ENCODE peak calls at places on chromosomes 4 and X, in five cellular contexts. Q is CD4-positive, CD25-positive, alpha-beta regulatory T cell; Z is DND-41; U is AG04450; F is lower lobe of right lung. K is an unnamed sample.

GRCh38 chrX:50475208-50475607 is 4.6 kb upstream of the DGKK start:
- DNase-seq in Z (no peak), Q (no peak), F (no peak), U (no peak), K (no peak)

GRCh38 chr4:10245761-10246160 is 129.2 kb upstream of the WDR1 start:
- DNase-seq in F (no peak), Z (no peak), U (no peak), Q (no peak), K (no peak)

GRCh38 chr4:127783971-127784519 is 1.9 kb downstream of the HSPA4L start:
- DNase-seq in Z (no peak), F (no peak), Q (no peak), U (no peak), K (no peak)

GRCh38 chr4:176635372-176636261 is 157.1 kb downstream of the VEGFC start:
- DNase-seq in Q (no peak), F (no peak), Z (no peak), U (no peak), K (no peak)

GRCh38 chr4:154517591-154517990 is 26.0 kb upstream of the DCHS2 start:
- DNase-seq in F (no peak), Z (no peak), U (no peak), Q (no peak), K (no peak)

GRCh38 chr4:148112231-148112982 is 329.8 kb downstream of the NR3C2 start:
- DNase-seq in Z (no peak), Q (no peak), U (no peak), F (no peak), K (no peak)

GRCh38 chr4:101458914-101459313 is 111.6 kb upstream of the PPP3CA start:
- DNase-seq in Z (no peak), F (no peak), U (no peak), Q (no peak), K (no peak)

GRCh38 chrX:329291-329910 is 10.8 kb upstream of the GTPBP6 start:
- DNase-seq in U (no peak), Q (no peak), F (no peak), Z (no peak), K (no peak)

GRCh38 chr4:65311120-65311519 is 359.2 kb downstream of the EPHA5 start:
- DNase-seq in Q (no peak), Z (no peak), U (no peak), F (no peak), K (no peak)

GRCh38 chrX:38641197-38641596 is 79.9 kb downstream of the TSPAN7 start:
- DNase-seq in U (no peak), Q (no peak), Z (no peak), F (no peak), K (no peak)

GRCh38 chrX:44036336-44036735 is 63.1 kb upstream of the NDP start:
- DNase-seq in U (peak; percentile 29), Q (no peak), F (no peak), Z (no peak), K (no peak)

GRCh38 chr4:174578366-174578765 is 56.1 kb upstream of the HPGD start:
- DNase-seq in U (no peak), Q (no peak), F (no peak), Z (no peak), K (no peak)

GRCh38 chrX:23269923-23270322 is 64.7 kb upstream of the PTCHD1 start:
- DNase-seq in Z (no peak), Q (no peak), U (no peak), F (no peak), K (no peak)

GRCh38 chr4:156677136-156677535 is 294.5 kb downstream of the PDGFC start:
- DNase-seq in U (no peak), Z (no peak), F (no peak), Q (no peak), K (no peak)

GRCh38 chr4:159484049-159484448 is 381.2 kb downstream of the RAPGEF2 start:
- DNase-seq in F (no peak), U (no peak), Z (no peak), Q (no peak), K (no peak)

GRCh38 chr4:8182858-8183725 is 16.0 kb upstream of the SH3TC1 start:
- DNase-seq in U (no peak), Z (no peak), F (peak; percentile 84), Q (no peak), K (no peak)

GRCh38 chrX:138917781-138918180 is 206.3 kb upstream of the FGF13 start:
- DNase-seq in Z (no peak), U (no peak), Q (no peak), F (no peak), K (no peak)

GRCh38 chr4:175034986-175035705 is 117.0 kb downstream of the ADAM29 start:
- DNase-seq in Q (no peak), U (no peak), Z (no peak), F (no peak), K (no peak)

GRCh38 chr4:138859249-138859648 is 156.3 kb upstream of the NOCT start:
- DNase-seq in F (no peak), U (no peak), Z (no peak), Q (no peak), K (no peak)

GRCh38 chr4:76987153-76987562 is 37.6 kb downstream of the SEPTIN11 start:
- DNase-seq in F (no peak), Z (no peak), Q (no peak), U (peak; percentile 96), K (no peak)

GRCh38 chr4:89661490-89661889 is 175.5 kb downstream of the SNCA start:
- DNase-seq in U (no peak), Z (no peak), Q (no peak), F (no peak), K (no peak)

GRCh38 chr4:91758487-91758886 is 545.3 kb upstream of the GRID2 start:
- DNase-seq in F (no peak), U (no peak), Q (no peak), Z (no peak), K (no peak)

GRCh38 chr4:83947111-83947510 is 411.2 kb downstream of the GPAT3 start:
- DNase-seq in U (no peak), Q (no peak), F (no peak), Z (no peak), K (no peak)

GRCh38 chrX:69153060-69153730 is 12.1 kb downstream of the PJA1 start:
- DNase-seq in Z (no peak), Q (no peak), F (no peak), U (no peak), K (no peak)

GRCh38 chr4:2363951-2364653 is 54.3 kb downstream of the ZFYVE28 start:
- DNase-seq in F (peak; percentile 43), Q (no peak), Z (no peak), U (no peak), K (no peak)

GRCh38 chr4:2363056-2363719 is 55.3 kb downstream of the ZFYVE28 start:
- DNase-seq in Z (no peak), U (no peak), F (peak; percentile 47), Q (no peak), K (no peak)

GRCh38 chr4:2365913-2366210 is 52.6 kb downstream of the ZFYVE28 start:
- DNase-seq in U (no peak), Q (no peak), Z (no peak), F (peak; percentile 28), K (no peak)

GRCh38 chr4:2365054-2365912 is 53.2 kb downstream of the ZFYVE28 start:
- DNase-seq in F (peak; percentile 40), U (no peak), Z (no peak), Q (no peak), K (no peak)

GRCh38 chr4:2364654-2365053 is 53.8 kb downstream of the ZFYVE28 start:
- DNase-seq in U (no peak), Z (no peak), Q (peak; percentile 57), F (peak; percentile 68), K (no peak)
- H3K4me3 ChIP-seq in U (peak overlapping the region; percentile 64), Z (no peak overlapping the region), Q (peak overlapping the region; percentile 48), F (peak overlapping the region; percentile 62), K (no peak overlapping the region)

DNA sequence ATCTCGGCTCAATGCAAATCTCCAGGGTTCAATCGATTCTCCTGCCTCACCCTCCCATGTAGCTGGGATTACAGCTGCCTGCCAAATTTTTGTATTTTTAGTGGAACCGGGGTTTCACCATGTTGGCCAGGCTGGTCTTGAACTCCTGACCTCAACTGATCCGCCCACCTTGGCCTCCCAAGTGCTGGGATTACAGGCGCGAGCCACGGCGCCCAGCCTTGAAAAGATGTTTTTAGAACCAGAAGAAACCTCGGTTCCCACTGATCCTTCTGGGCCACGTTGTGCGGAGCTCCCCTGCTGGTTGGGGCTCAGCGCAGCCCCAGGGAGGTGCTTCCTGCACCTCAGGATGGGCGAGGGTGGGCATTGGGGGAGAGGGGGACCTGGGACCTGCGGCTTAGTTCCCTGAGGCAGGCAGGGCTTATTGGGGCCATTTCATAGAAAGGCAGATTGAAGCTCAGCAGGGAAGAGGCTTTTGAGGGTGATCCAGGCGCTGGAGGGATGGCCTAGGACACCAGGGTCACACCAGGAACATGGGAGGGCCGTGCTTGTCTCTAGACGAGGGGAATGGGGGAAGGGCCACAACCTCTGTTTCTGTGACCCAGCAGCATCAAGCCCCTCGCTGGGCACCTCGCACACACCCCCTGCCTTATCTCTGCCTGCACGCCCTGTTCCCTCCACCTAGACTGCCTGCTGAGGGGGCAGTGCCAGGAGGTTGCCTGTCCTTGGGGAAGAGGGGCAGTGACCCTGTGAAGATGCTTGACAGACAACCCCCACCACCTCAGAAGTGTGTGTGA is 6.3 kb upstream of the ADD1 start:
- DNase-seq in U (no peak), F (peak; percentile 43), Z (no peak), Q (no peak), K (no peak)
- H3K4me3 ChIP-seq in U (no peak overlapping the region), F (peak overlapping the region; percentile 31), Z (peak overlapping the region; percentile 61), Q (peak overlapping the region; percentile 86), K (no peak overlapping the region)

GRCh38 chr4:15778191-15778741 is at the start of gene CD38:
- DNase-seq in U (no peak), F (peak; percentile 51), Z (peak; percentile 89), Q (no peak), K (peak; percentile 78)

GRCh38 chr4:15778742-15779231 is 659 bp downstream of the CD38 start:
- DNase-seq in Z (peak; percentile 78), U (no peak), F (peak; percentile 80), Q (peak; percentile 28), K (no peak)

GRCh38 chr4:15777697-15778096 is 431 bp upstream of the CD38 start:
- DNase-seq in F (no peak), Z (no peak), U (no peak), Q (no peak), K (no peak)

GRCh38 chr4:15779336-15779735 is 1.2 kb downstream of the CD38 start:
- DNase-seq in Z (no peak), U (no peak), F (peak; percentile 61), Q (no peak), K (no peak)

DNA sequence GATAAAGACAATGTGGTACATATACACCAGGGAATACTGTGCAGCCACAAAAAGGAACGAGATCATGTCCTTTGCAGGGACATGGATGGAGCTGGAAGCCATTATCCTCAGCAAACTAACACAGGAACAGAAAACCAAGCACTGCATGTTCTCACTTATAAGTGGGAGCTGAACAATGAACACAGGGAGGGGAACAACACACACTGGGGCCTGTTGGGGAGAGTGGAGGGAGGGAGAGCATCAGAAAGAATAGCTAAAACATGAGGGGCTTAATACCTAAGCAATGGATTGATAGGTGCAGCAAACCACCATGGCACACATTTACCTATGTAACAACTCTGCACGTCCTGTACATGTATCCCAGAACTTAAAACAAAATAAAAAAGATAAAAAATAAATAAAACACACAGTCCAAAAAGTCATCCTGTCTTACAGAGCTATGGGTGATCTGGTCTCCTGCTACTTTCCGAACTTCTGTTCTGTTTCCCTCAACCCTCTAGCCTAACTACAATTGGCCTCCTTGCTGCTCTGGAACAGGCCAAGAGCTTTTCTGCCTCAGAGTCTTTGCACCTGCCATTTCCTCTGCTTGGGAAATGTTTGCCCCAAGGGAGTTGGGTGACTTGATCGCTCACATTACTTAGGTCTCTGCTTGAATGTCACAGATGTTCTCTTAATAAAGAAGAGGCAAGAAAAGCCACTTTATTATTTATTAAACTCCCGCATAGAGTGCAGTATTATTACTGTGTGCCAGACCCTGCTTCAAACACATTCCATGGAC is 1.1 kb upstream of the CD38 start:
- DNase-seq in F (no peak), Q (no peak), Z (peak; percentile 87), U (no peak), K (no peak)
- H3K4me3 ChIP-seq in F (no peak overlapping the region), Q (no peak overlapping the region), Z (peak overlapping the region; percentile 82), U (no peak overlapping the region), K (no peak overlapping the region)

GRCh38 chrX:10636851-10637250 is 16.5 kb upstream of the MID1 start:
- DNase-seq in Q (no peak), U (no peak), F (no peak), Z (no peak), K (no peak)
- H3K4me3 ChIP-seq in Q (no peak overlapping the region), U (no peak overlapping the region), F (no peak overlapping the region), Z (no peak overlapping the region), K (no peak overlapping the region)

K was measured in GM12864.